ENCODE peak calls at places on chromosomes 11 and 22, in seven cellular contexts. Q, L, Z, U, G, V and S are unnamed samples.

GRCh38 chr22:50068096-50068495 is 10.0 kb upstream of the TTLL8 start:
- DNase-seq in Q (no peak), L (no peak), Z (no peak), U (no peak), G (no peak), V (no peak), S (no peak)

GRCh38 chr11:27933992-27934829 is 173.7 kb downstream of the KIF18A start:
- DNase-seq in Q (no peak), L (no peak), Z (no peak), U (no peak), G (no peak), V (no peak), S (no peak)

GRCh38 chr11:44741976-44742375 is 15.2 kb downstream of the TSPAN18 start:
- DNase-seq in Q (no peak), L (no peak), Z (no peak), U (no peak), G (no peak), V (no peak), S (no peak)

GRCh38 chr22:27133951-27134664 is 476.7 kb downstream of the MIAT start:
- DNase-seq in Q (no peak), L (peak), Z (no peak), U (peak), G (no peak), V (no peak), S (peak)

GRCh38 chr11:2801711-2802388 is 83.7 kb downstream of the CDKN1C start:
- DNase-seq in Q (no peak), L (no peak), Z (no peak), U (no peak), G (no peak), V (no peak), S (no peak)

GRCh38 chr22:25514436-25514835 is 50.0 kb upstream of the GRK3 start:
- DNase-seq in Q (no peak), L (no peak), Z (no peak), U (no peak), G (no peak), V (no peak), S (peak)

GRCh38 chr11:126522606-126523005 is 167.1 kb downstream of the ST3GAL4 start:
- DNase-seq in Q (no peak), L (no peak), Z (no peak), U (no peak), G (no peak), V (no peak), S (no peak)

GRCh38 chr11:131658952-131659351 is 288.5 kb downstream of the NTM start:
- DNase-seq in Q (no peak), L (no peak), Z (no peak), U (no peak), G (no peak), V (no peak), S (no peak)

GRCh38 chr22:39207141-39208012 is 37.4 kb downstream of the PDGFB start:
- DNase-seq in Q (no peak), L (no peak), Z (no peak), U (no peak), G (no peak), V (no peak), S (no peak)